ENCODE peak calls at places on chromosomes 6 and 20, in eight cellular contexts. N is fibroblast of the aortic adventitia; O is psoas muscle; R is heart left ventricle; D is OCI-LY7; W is lower lobe of right lung; L is CD8-positive, alpha-beta T cell; M is foreskin fibroblast. H is an unnamed sample.

GRCh38 chr20:25147716-25148115 is 47.8 kb upstream of the ENTPD6 start:
- DNase-seq in N (no peak), O (no peak), R (no peak), D (no peak), M (no peak), W (no peak), L (no peak), H (no peak)

GRCh38 chr6:52522655-52523054 is 54.2 kb downstream of the TRAM2 start:
- DNase-seq in M (no peak), N (peak), W (no peak), O (no peak), L (no peak), R (no peak), D (no peak), H (peak)

GRCh38 chr20:63029358-63030121 is 22.8 kb upstream of the BHLHE23 start:
- DNase-seq in N (no peak), L (no peak), M (no peak), O (no peak), W (peak), D (peak), R (peak), H (no peak)

GRCh38 chr6:158863646-158864045 is 44.5 kb upstream of the EZR start:
- DNase-seq in N (peak), M (no peak), W (no peak), L (no peak), D (no peak), R (no peak), O (no peak), H (peak)

GRCh38 chr6:123211777-123212545 is 215.9 kb downstream of the CLVS2 start:
- DNase-seq in N (no peak), M (no peak), O (no peak), W (no peak), L (no peak), R (no peak), D (no peak), H (no peak)

GRCh38 chr6:164396071-164397047 is 913.0 kb downstream of the C6orf118 start:
- DNase-seq in O (no peak), D (no peak), M (no peak), N (peak), W (no peak), R (no peak), L (no peak), H (peak)

GRCh38 chr6:124490123-124490522 is 472.1 kb upstream of the RNF217 start:
- DNase-seq in D (no peak), M (no peak), L (no peak), R (no peak), O (no peak), W (no peak), N (no peak), H (no peak)

GRCh38 chr6:147149826-147150225 is 54.4 kb upstream of the STXBP5 start:
- DNase-seq in R (no peak), O (no peak), W (no peak), L (no peak), N (no peak), D (no peak), M (no peak), H (no peak)

GRCh38 chr6:36368921-36369880 is 18.3 kb downstream of the ETV7 start:
- DNase-seq in R (no peak), N (peak), D (no peak), M (peak), O (no peak), L (no peak), W (peak), H (peak)

GRCh38 chr6:128235556-128235955 is 284.8 kb downstream of the PTPRK start:
- DNase-seq in O (no peak), M (peak), L (no peak), N (no peak), R (no peak), D (no peak), W (no peak), H (peak)

GRCh38 chr6:148157841-148158240 is 184.8 kb upstream of the SASH1 start:
- DNase-seq in D (no peak), M (no peak), O (no peak), L (no peak), N (no peak), R (no peak), W (no peak), H (no peak)

GRCh38 chr20:20802328-20802727 is 89.9 kb upstream of the RALGAPA2 start:
- DNase-seq in D (no peak), N (peak), R (no peak), W (no peak), L (no peak), M (no peak), O (no peak), H (peak)

GRCh38 chr6:161246725-161247124 is 27.1 kb downstream of the AGPAT4 start:
- DNase-seq in M (no peak), N (peak), W (no peak), L (no peak), O (no peak), D (no peak), R (no peak), H (no peak)

GRCh38 chr6:33018904-33019303 is 9.5 kb upstream of the HLA-DOA start:
- DNase-seq in O (no peak), W (peak), L (no peak), R (peak), N (peak), M (peak), D (no peak), H (peak)

GRCh38 chr6:119881416-119881815 is 531.9 kb upstream of the MAN1A1 start:
- DNase-seq in M (peak), R (no peak), L (no peak), O (no peak), W (no peak), N (peak), D (no peak), H (peak)

GRCh38 chr20:14790771-14791517 is 453.5 kb upstream of the FLRT3 start:
- DNase-seq in M (peak), W (no peak), R (no peak), D (no peak), O (no peak), L (no peak), N (no peak), H (no peak)

GRCh38 chr6:87827291-87827690 is 125.3 kb upstream of the AKIRIN2 start:
- DNase-seq in L (no peak), N (no peak), W (no peak), D (no peak), O (no peak), R (no peak), M (no peak), H (no peak)

GRCh38 chr20:11849270-11849920 is 68.3 kb upstream of the BTBD3 start:
- DNase-seq in O (no peak), W (no peak), L (no peak), D (no peak), R (no peak), M (peak), N (peak), H (peak)

GRCh38 chr6:125728739-125729138 is 20.7 kb upstream of the HEY2 start:
- DNase-seq in O (no peak), R (no peak), N (no peak), D (no peak), M (no peak), L (no peak), W (no peak), H (no peak)

GRCh38 chr6:16001158-16001557 is 127.7 kb upstream of the MYLIP start:
- DNase-seq in M (no peak), D (no peak), W (no peak), R (no peak), L (no peak), N (no peak), O (no peak), H (no peak)

GRCh38 chr6:33174784-33175183 is 17.5 kb downstream of the COL11A2 start:
- DNase-seq in M (no peak), N (no peak), O (no peak), W (no peak), L (no peak), D (no peak), R (no peak), H (no peak)

GRCh38 chr6:141551318-141551717 is 581.4 kb upstream of the GJE1 start:
- DNase-seq in M (no peak), W (no peak), D (no peak), O (no peak), L (no peak), R (no peak), N (no peak), H (no peak)

GRCh38 chr6:3874069-3874468 is 24.9 kb downstream of the FAM50B start:
- DNase-seq in O (no peak), M (no peak), W (no peak), R (no peak), D (no peak), N (no peak), L (peak), H (no peak)

GRCh38 chr20:21266191-21266536 is 37.0 kb upstream of the XRN2 start:
- DNase-seq in N (no peak), O (no peak), R (no peak), D (no peak), M (no peak), L (no peak), W (no peak), H (no peak)

GRCh38 chr6:163825033-163825432 is 410.5 kb downstream of the QKI start:
- DNase-seq in L (no peak), O (no peak), W (no peak), N (no peak), D (no peak), R (no peak), M (peak), H (peak)

GRCh38 chr6:51854876-51855275 is 232.5 kb downstream of the PKHD1 start:
- DNase-seq in W (no peak), R (no peak), O (no peak), N (no peak), L (no peak), M (no peak), D (no peak), H (no peak)

GRCh38 chr20:61328906-61329558 is 77.0 kb downstream of the CDH4 start:
- DNase-seq in L (no peak), O (peak), D (peak), W (peak), M (no peak), R (peak), N (no peak), H (no peak)

GRCh38 chr6:29824144-29824543 is 3.5 kb upstream of the HLA-G start:
- DNase-seq in W (no peak), D (no peak), M (no peak), L (no peak), R (no peak), N (no peak), O (no peak), H (no peak)

GRCh38 chr6:11616200-11616611 is 78.7 kb downstream of the TMEM170B start:
- DNase-seq in M (peak), L (no peak), W (no peak), O (no peak), R (no peak), D (no peak), N (peak), H (peak)

GRCh38 chr6:50707652-50708325 is 5.5 kb upstream of the TFAP2D start:
- DNase-seq in W (no peak), D (no peak), L (no peak), O (no peak), R (no peak), N (peak), M (no peak), H (peak)

GRCh38 chr6:100289285-100289684 is 175.4 kb downstream of the SIM1 start:
- DNase-seq in O (no peak), W (no peak), N (no peak), R (no peak), M (no peak), D (no peak), L (no peak), H (no peak)

GRCh38 chr6:157471077-157471686 is 90.2 kb downstream of the ZDHHC14 start:
- DNase-seq in W (no peak), N (no peak), M (no peak), L (no peak), D (no peak), O (no peak), R (no peak), H (no peak)

GRCh38 chr6:111490067-111490466 is 7.0 kb upstream of the REV3L start:
- DNase-seq in W (no peak), L (no peak), N (no peak), D (no peak), M (no peak), R (no peak), O (no peak), H (no peak)

GRCh38 chr20:5024103-5024502 is 22.8 kb upstream of the SLC23A2 start:
- DNase-seq in N (peak), R (no peak), D (no peak), M (no peak), L (no peak), O (no peak), W (no peak), H (peak)

GRCh38 chr20:32762754-32763201 is 593 bp downstream of the DNMT3B start:
- DNase-seq in O (no peak), R (no peak), L (peak), M (no peak), N (no peak), W (no peak), D (peak), H (no peak)

GRCh38 chr6:27375613-27376079 is 12.9 kb upstream of the ZNF391 start:
- DNase-seq in D (no peak), R (no peak), W (no peak), N (peak), O (no peak), M (no peak), L (no peak), H (peak)

GRCh38 chr6:41706876-41707564 is 28.4 kb downstream of the TFEB start:
- DNase-seq in W (no peak), L (no peak), O (peak), D (peak), N (peak), M (peak), R (no peak), H (peak)

GRCh38 chr6:149864578-149865535 is 698 bp upstream of the LRP11 start:
- DNase-seq in M (peak), L (peak), O (no peak), R (no peak), W (no peak), D (peak), N (peak), H (peak)

GRCh38 chr6:149862901-149863595 is 1.1 kb downstream of the LRP11 start:
- DNase-seq in R (peak), M (peak), N (peak), D (peak), W (peak), O (peak), L (peak), H (peak)

GRCh38 chr6:149861603-149862423 is 2.3 kb downstream of the LRP11 start:
- DNase-seq in R (no peak), N (no peak), O (no peak), W (no peak), M (no peak), L (no peak), D (no peak), H (no peak)

GRCh38 chr6:149863596-149863845 is 638 bp downstream of the LRP11 start:
- DNase-seq in N (no peak), W (no peak), L (no peak), D (no peak), M (no peak), R (no peak), O (no peak), H (no peak)

DNA sequence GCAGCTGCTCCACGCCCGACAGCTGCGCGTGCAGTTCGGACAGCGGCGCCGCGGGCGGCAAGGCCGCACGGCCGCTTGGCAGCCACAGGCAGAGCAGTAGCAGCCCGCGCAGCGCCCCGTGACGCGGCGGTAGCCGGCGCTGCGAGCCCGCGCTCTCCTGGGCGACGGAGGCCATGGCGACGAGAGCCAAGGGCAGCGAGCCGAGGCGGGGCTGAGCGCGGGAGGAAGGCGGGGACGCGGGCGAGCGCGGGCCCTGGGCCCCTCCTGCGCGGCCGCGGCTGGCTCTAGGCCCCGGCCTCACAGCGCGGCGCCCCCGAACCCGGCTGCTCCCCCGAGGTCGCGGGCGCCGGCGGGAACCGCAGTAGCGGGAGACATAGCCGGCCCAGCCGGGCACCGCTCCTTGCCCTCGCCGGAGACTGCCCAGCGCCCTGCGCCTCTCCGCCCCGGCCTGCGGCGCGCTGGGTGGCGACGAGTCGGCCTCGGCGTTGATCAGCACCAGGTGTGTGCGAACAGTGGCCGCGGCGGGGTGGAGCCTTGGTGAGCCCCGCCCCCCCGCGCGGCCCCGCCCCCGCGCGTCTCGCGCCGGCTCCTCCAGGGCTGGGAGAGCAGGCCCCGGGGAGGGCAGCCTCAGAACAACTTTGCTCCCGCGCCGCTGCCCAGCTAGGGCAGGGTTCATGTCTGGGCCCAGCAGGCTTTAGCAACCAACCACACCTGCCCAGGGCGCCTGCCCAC is at the start of gene LRP11:
- DNase-seq in R (peak), L (peak), D (peak), O (peak), N (peak), W (peak), M (peak), H (peak)
- TF ChIP-seq CTCF in R (no peak), L (no peak), D (no peak), O (no peak), N (no peak), W (no peak), M (no peak), H (no peak)

GRCh38 chr20:53930651-53931504 is 139.5 kb downstream of the BCAS1 start:
- DNase-seq in O (no peak), W (no peak), N (no peak), M (no peak), L (no peak), R (no peak), D (peak), H (peak)
- TF ChIP-seq CTCF in O (no peak), W (no peak), N (no peak), M (no peak), L (no peak), R (no peak), D (no peak), H (no peak)

GRCh38 chr6:10603265-10603664 is 82.1 kb downstream of the GCNT2 start:
- DNase-seq in M (no peak), R (no peak), L (no peak), D (no peak), N (no peak), W (peak), O (no peak), H (no peak)
- TF ChIP-seq CTCF in M (no peak), R (no peak), L (no peak), D (no peak), N (no peak), W (no peak), O (no peak), H (no peak)

DNA sequence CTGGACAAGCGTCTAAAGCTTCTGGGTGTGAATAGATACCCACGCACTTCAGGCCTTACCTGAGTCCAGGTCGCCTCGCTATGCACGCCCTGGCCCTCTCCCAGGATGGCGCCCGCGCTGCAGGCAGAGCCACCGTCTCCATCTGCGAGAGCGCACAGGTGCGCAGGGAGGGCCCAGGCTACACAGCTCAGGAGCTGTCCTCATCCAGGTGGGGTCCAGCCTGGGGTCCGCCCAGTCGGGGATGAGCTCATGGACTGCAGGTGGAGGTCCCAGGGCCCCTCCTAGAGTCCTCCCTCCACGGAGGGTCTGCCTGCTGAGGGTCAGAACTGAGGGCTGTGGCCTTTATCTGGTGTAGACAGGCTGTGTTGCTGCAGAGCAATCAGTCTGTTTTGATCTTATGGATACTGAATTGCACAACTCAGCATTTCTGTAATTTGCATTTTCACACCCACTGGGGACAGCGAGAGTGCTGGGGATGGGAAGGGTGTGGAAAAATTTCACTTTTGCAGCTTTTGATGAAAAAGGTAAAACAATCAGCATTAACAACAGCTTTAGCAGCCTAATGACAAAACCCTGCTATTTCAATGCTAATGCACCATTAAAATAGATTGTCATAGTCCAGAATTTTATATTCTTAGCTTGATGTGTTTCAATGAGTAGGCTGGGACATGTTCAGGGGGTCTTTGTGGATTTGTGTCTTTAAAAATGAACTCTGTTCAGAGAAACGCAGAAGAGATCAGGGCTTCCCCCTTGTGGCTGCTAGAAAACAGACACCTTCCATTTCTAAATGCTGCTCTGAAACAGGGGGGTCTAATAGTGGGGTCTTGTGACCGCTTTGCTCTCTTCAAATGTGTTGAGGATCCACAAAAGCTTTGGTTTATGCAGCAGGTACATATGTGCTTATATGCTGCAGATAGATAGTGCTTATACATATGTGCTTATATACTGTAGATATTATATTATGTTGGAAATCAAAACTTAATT is 77.8 kb upstream of the PHACTR3 start:
- DNase-seq in M (no peak), D (no peak), R (no peak), N (no peak), L (no peak), W (no peak), O (no peak), H (peak)
- TF ChIP-seq CTCF in M (peak), D (peak), R (no peak), N (peak), L (no peak), W (no peak), O (no peak), H (peak)

DNA sequence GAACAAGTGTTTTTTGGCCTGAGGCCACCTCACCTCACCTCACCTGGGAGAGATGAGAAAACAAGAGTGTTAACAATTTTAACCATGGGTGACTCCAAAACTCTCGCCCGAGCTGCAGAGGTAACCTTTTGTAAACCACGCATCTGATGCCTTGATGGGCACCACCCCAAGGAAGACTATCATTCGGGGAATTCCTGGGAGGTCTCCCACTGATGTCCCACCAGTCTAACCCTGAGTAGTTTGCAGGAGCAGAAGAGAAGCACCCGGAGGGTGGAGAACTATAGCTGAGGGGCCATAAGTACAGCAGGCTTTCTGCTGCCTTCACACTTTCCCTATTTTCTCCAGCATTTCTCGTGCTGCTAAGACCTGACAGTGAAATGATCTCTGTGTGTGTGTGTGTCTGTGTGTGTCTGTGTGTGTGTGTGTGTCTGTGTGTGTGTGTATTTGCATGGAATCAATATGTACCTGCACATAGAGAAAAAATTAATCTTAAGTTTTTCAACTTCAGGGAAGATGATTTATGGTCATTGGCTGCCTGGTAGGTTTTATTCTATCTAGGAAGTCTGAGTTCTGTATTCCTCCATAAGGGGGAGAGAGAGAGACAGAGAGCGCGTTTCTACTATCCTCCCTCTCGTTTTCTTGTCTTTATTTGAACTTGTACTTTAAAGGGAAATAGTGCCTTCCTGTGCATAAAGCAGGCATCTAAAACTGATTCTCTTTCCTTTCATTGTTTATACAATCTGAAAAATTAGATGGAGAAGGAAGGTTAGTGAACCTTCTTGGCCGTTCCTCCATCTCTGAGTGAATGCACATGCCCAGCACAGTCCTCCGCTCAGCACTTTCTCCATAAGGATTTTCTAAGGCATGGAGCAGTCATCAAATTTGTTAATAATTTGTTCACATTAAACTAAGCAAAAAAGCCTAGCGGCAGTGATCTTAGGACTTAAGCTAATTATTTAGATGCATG is 75.9 kb downstream of the CAP2 start:
- DNase-seq in W (no peak), M (no peak), L (no peak), R (no peak), D (no peak), O (no peak), N (peak), H (peak)
- TF ChIP-seq CTCF in W (peak), M (no peak), L (no peak), R (no peak), D (peak), O (peak), N (no peak), H (peak)